ENCODE peak calls at places on chromosomes 11 and 22, in eight cellular contexts. S, D, N, O, G, R, A and U are unnamed samples.

GRCh38 chr11:120727752-120728151 is 216.2 kb downstream of the GRIK4 start:
- DNase-seq in S (no peak), D (no peak), N (no peak), O (no peak), G (no peak), R (no peak), A (no peak), U (no peak)

GRCh38 chr22:37331034-37331428 is 48.7 kb downstream of the CYTH4 start:
- DNase-seq in S (no peak), D (peak), N (no peak), O (no peak), G (peak), R (no peak), A (no peak), U (peak)

GRCh38 chr11:111923351-111923788 is 4.7 kb downstream of the C11orf52 start:
- DNase-seq in S (no peak), D (peak), N (no peak), O (no peak), G (peak), R (no peak), A (no peak), U (peak)

GRCh38 chr11:105763594-105763993 is 153.7 kb downstream of the GRIA4 start:
- DNase-seq in S (no peak), D (no peak), N (no peak), O (no peak), G (no peak), R (no peak), A (no peak), U (peak)

GRCh38 chr11:107778839-107779517 is 67.1 kb upstream of the SLN start:
- DNase-seq in S (no peak), D (no peak), N (no peak), O (no peak), G (no peak), R (no peak), A (no peak), U (no peak)

GRCh38 chr22:19358195-19358594 is 66.7 kb upstream of the CLTCL1 start:
- DNase-seq in S (no peak), D (no peak), N (no peak), O (no peak), G (no peak), R (no peak), A (no peak), U (no peak)

GRCh38 chr11:77082838-77083552 is 16.2 kb downstream of the CAPN5 start:
- DNase-seq in S (no peak), D (peak), N (no peak), O (no peak), G (peak), R (no peak), A (peak), U (no peak)

GRCh38 chr22:23401111-23401909 is 178.8 kb downstream of the IGLL1 start:
- DNase-seq in S (no peak), D (peak), N (peak), O (no peak), G (peak), R (no peak), A (no peak), U (peak)

GRCh38 chr22:45502215-45503070 is at the start of gene FBLN1:
- DNase-seq in S (no peak), D (peak), N (no peak), O (no peak), G (no peak), R (peak), A (no peak), U (peak)

GRCh38 chr11:23865341-23865975 is 631.4 kb upstream of the LUZP2 start:
- DNase-seq in S (no peak), D (peak), N (peak), O (no peak), G (peak), R (no peak), A (no peak), U (peak)

GRCh38 chr11:130523609-130524008 is 75.2 kb downstream of the ADAMTS15 start:
- DNase-seq in S (no peak), D (peak), N (peak), O (no peak), G (peak), R (no peak), A (no peak), U (peak)

GRCh38 chr11:119509277-119509841 is 86.4 kb upstream of the THY1 start:
- DNase-seq in S (no peak), D (peak), N (no peak), O (no peak), G (peak), R (no peak), A (no peak), U (no peak)